ENCODE peak calls at places on chromosomes 1 and 21, in seven cellular contexts. A, Q, D, E, M, K and N are unnamed samples.

GRCh38 chr21:29716753-29717152 is 223.0 kb downstream of the GRIK1 start:
- DNase-seq in A (no peak), Q (no peak), D (no peak), E (no peak), M (no peak), K (no peak), N (no peak)

GRCh38 chr1:58460469-58460868 is 86.1 kb downstream of the OMA1 start:
- DNase-seq in A (no peak), Q (no peak), D (no peak), E (peak), M (no peak), K (peak), N (no peak)

GRCh38 chr1:198179556-198179981 is 22.8 kb downstream of the NEK7 start:
- DNase-seq in A (peak), Q (no peak), D (no peak), E (no peak), M (no peak), K (no peak), N (no peak)

GRCh38 chr1:47449702-47450552 is 12.1 kb downstream of the FOXD2 start:
- DNase-seq in A (no peak), Q (no peak), D (peak), E (peak), M (peak), K (peak), N (no peak)

GRCh38 chr1:173383341-173383740 is 93.8 kb upstream of the PRDX6 start:
- DNase-seq in A (no peak), Q (no peak), D (no peak), E (no peak), M (no peak), K (no peak), N (no peak)

GRCh38 chr1:78650114-78650513 is 483 bp downstream of the IFI44 start:
- DNase-seq in A (no peak), Q (no peak), D (no peak), E (no peak), M (no peak), K (no peak), N (no peak)

GRCh38 chr1:23441446-23442148 is 17.0 kb upstream of the TCEA3 start:
- DNase-seq in A (no peak), Q (no peak), D (no peak), E (no peak), M (no peak), K (no peak), N (no peak)

GRCh38 chr1:22635436-22635835 is 992 bp upstream of the C1QA start:
- DNase-seq in A (no peak), Q (no peak), D (no peak), E (no peak), M (no peak), K (no peak), N (no peak)

GRCh38 chr1:53547321-53547720 is 88.1 kb downstream of the DMRTB1 start:
- DNase-seq in A (no peak), Q (peak), D (no peak), E (no peak), M (no peak), K (no peak), N (no peak)

GRCh38 chr1:41314781-41315481 is 46.3 kb upstream of the FOXO6 start:
- DNase-seq in A (no peak), Q (no peak), D (no peak), E (no peak), M (no peak), K (peak), N (no peak)

GRCh38 chr1:101112051-101112770 is 86.6 kb upstream of the DPH5 start:
- DNase-seq in A (peak), Q (peak), D (no peak), E (no peak), M (no peak), K (no peak), N (peak)

GRCh38 chr1:95249929-95250328 is 15.9 kb downstream of the RWDD3 start:
- DNase-seq in A (no peak), Q (no peak), D (no peak), E (no peak), M (no peak), K (no peak), N (no peak)

GRCh38 chr21:23394458-23394857 is 2212.8 kb downstream of the MRPL39 start:
- DNase-seq in A (no peak), Q (no peak), D (no peak), E (no peak), M (no peak), K (no peak), N (no peak)

GRCh38 chr1:170864238-170864637 is 71.1 kb upstream of the MROH9 start:
- DNase-seq in A (no peak), Q (no peak), D (no peak), E (no peak), M (no peak), K (no peak), N (no peak)

GRCh38 chr1:22880174-22880601 is 92.5 kb downstream of the LACTBL1 start:
- DNase-seq in A (no peak), Q (no peak), D (no peak), E (no peak), M (no peak), K (peak), N (no peak)

GRCh38 chr1:184376359-184376758 is 10.5 kb upstream of the C1orf21 start:
- DNase-seq in A (no peak), Q (no peak), D (no peak), E (no peak), M (no peak), K (no peak), N (no peak)

GRCh38 chr21:26130249-26130896 is 40.2 kb downstream of the APP start:
- DNase-seq in A (no peak), Q (no peak), D (no peak), E (peak), M (no peak), K (peak), N (no peak)

GRCh38 chr21:37176716-37177115 is 90.4 kb downstream of the VPS26C start:
- DNase-seq in A (no peak), Q (no peak), D (no peak), E (no peak), M (no peak), K (peak), N (no peak)

GRCh38 chr21:46559291-46559983 is 45.4 kb downstream of the S100B start:
- DNase-seq in A (no peak), Q (peak), D (no peak), E (no peak), M (no peak), K (no peak), N (peak)

GRCh38 chr1:53771648-53772047 is 32.7 kb upstream of the GLIS1 start:
- DNase-seq in A (no peak), Q (no peak), D (no peak), E (peak), M (no peak), K (peak), N (no peak)

GRCh38 chr1:89953072-89953626 is 41.8 kb upstream of the ZNF326 start:
- DNase-seq in A (peak), Q (no peak), D (no peak), E (peak), M (peak), K (peak), N (no peak)

GRCh38 chr1:181104790-181105133 is 16.3 kb downstream of the IER5 start:
- DNase-seq in A (no peak), Q (peak), D (peak), E (no peak), M (no peak), K (no peak), N (no peak)

GRCh38 chr1:53546409-53547155 is 87.4 kb downstream of the DMRTB1 start:
- DNase-seq in A (no peak), Q (peak), D (no peak), E (no peak), M (no peak), K (no peak), N (no peak)

GRCh38 chr1:59057211-59057694 is 239.6 kb upstream of the FGGY start:
- DNase-seq in A (no peak), Q (peak), D (no peak), E (peak), M (peak), K (peak), N (no peak)

GRCh38 chr1:21278208-21278861 is 11.9 kb downstream of the ECE1 start:
- DNase-seq in A (no peak), Q (peak), D (no peak), E (no peak), M (no peak), K (no peak), N (no peak)

GRCh38 chr1:24149854-24150227 is 6.9 kb upstream of the IL22RA1 start:
- DNase-seq in A (no peak), Q (no peak), D (no peak), E (peak), M (peak), K (peak), N (no peak)

GRCh38 chr1:164479242-164479641 is 79.7 kb upstream of the PBX1 start:
- DNase-seq in A (no peak), Q (no peak), D (no peak), E (no peak), M (no peak), K (no peak), N (no peak)

GRCh38 chr1:150210086-150210485 is 25.8 kb downstream of the ANP32E start:
- DNase-seq in A (no peak), Q (no peak), D (no peak), E (no peak), M (no peak), K (no peak), N (no peak)

GRCh38 chr1:202688401-202688800 is 21.9 kb downstream of the SYT2 start:
- DNase-seq in A (no peak), Q (no peak), D (no peak), E (peak), M (no peak), K (peak), N (no peak)

GRCh38 chr1:72846476-72846875 is 564.1 kb upstream of the NEGR1 start:
- DNase-seq in A (no peak), Q (no peak), D (no peak), E (no peak), M (no peak), K (no peak), N (no peak)

GRCh38 chr1:184698969-184699368 is 55.7 kb downstream of the EDEM3 start:
- DNase-seq in A (no peak), Q (no peak), D (no peak), E (no peak), M (no peak), K (no peak), N (no peak)

GRCh38 chr1:1438531-1439381 is 3.3 kb downstream of the VWA1 start:
- DNase-seq in A (no peak), Q (no peak), D (no peak), E (no peak), M (no peak), K (no peak), N (peak)

GRCh38 chr1:89757532-89757931 is 63.3 kb upstream of the LRRC8D start:
- DNase-seq in A (no peak), Q (no peak), D (no peak), E (no peak), M (peak), K (no peak), N (peak)

GRCh38 chr1:204528241-204528640 is 12.0 kb downstream of the MDM4 start:
- DNase-seq in A (no peak), Q (no peak), D (no peak), E (no peak), M (no peak), K (no peak), N (no peak)

GRCh38 chr21:42032968-42033367 is 22.8 kb upstream of the ZBTB21 start:
- DNase-seq in A (peak), Q (no peak), D (no peak), E (no peak), M (no peak), K (no peak), N (no peak)

DNA sequence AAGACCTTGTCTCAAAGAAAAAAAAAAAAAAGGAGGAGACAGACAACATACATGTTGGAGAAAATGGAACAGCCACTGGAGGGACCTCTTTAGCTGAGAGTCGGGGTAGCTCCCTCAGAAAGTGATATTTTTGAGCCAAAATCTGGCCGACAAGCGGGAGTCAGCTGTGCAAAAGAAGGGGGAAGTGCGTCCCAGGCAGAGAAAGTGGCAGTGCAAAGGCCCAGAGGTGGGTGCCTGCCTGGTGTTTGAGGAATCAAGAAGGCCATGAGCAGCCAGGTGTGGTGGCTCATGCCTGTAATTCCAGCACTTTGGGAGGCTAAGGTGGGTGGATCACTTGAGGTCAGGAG is 6.1 kb upstream of the CROCC start:
- DNase-seq in A (no peak), Q (peak), D (no peak), E (no peak), M (no peak), K (no peak), N (no peak)
- TF ChIP-seq CTCF in A (no peak), Q (no peak), D (no peak), E (no peak), M (no peak), K (peak), N (no peak)

DNA sequence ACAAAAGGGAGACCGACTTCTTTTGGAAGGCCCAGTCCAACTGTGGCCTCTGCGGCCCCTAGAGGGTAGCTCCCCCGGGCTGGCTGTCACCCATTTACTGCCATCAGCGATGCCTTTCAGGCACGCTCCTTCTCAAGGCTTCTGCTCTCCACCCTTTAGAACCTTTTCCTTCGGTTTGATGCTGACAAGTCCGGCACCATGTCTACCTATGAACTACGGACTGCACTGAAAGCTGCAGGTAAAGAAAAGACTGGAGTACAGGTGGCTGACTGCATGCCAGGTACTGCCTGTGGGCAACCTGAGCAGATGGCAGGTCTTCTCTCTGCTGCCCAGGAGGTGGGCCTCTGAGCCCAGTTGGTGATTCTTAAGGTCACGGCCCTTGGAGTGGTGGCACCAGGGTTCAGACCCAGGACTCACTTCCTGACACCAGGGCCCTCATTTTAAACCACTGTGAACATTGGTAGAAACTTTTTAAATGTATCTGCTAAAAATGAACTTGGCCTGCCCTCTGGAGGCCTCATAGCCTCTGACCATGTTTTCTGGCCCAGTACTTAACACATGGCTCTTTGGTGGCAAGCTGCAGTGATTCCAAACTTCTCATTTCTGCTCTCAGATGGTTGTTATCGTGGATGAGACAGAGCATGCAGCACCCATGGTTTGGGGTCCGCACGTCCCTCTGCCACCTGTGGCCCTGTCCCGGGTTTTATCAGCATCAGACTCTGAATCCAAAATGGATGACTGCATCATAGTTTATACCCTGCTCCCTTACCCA is 45.7 kb downstream of the CAPN9 start:
- DNase-seq in A (no peak), Q (no peak), D (no peak), E (peak), M (no peak), K (no peak), N (peak)
- TF ChIP-seq CTCF in A (no peak), Q (no peak), D (peak), E (peak), M (no peak), K (peak), N (peak)

GRCh38 chr1:31775170-31775569 is 11.0 kb upstream of the ADGRB2 start:
- DNase-seq in A (no peak), Q (no peak), D (no peak), E (no peak), M (no peak), K (no peak), N (no peak)
- TF ChIP-seq CTCF in A (no peak), Q (no peak), D (no peak), E (no peak), M (no peak), K (no peak), N (no peak)

GRCh38 chr1:244583358-244583757 is 69.6 kb upstream of the DESI2 start:
- DNase-seq in A (no peak), Q (no peak), D (no peak), E (no peak), M (no peak), K (no peak), N (no peak)
- TF ChIP-seq CTCF in A (no peak), Q (no peak), D (no peak), E (no peak), M (no peak), K (no peak), N (no peak)

GRCh38 chr1:199290186-199290585 is 651.3 kb downstream of the PTPRC start:
- DNase-seq in A (no peak), Q (no peak), D (no peak), E (peak), M (no peak), K (peak), N (no peak)

GRCh38 chr1:199282910-199283309 is 644.1 kb downstream of the PTPRC start:
- DNase-seq in A (no peak), Q (no peak), D (no peak), E (no peak), M (no peak), K (no peak), N (no peak)

GRCh38 chr1:199291022-199291740 is 652.3 kb downstream of the PTPRC start:
- DNase-seq in A (no peak), Q (no peak), D (no peak), E (no peak), M (no peak), K (no peak), N (no peak)

GRCh38 chr1:199283814-199284213 is 645.0 kb downstream of the PTPRC start:
- DNase-seq in A (peak), Q (no peak), D (no peak), E (no peak), M (no peak), K (no peak), N (no peak)

GRCh38 chr1:199287632-199288031 is 648.8 kb downstream of the PTPRC start:
- DNase-seq in A (no peak), Q (no peak), D (no peak), E (no peak), M (no peak), K (no peak), N (no peak)
- TF ChIP-seq CTCF in A (no peak), Q (no peak), D (no peak), E (no peak), M (no peak), K (no peak), N (no peak)

GRCh38 chr1:229344937-229345684 is 2.3 kb upstream of the CCSAP start:
- DNase-seq in A (no peak), Q (no peak), D (no peak), E (no peak), M (no peak), K (no peak), N (no peak)

GRCh38 chr1:229341811-229342304 is 989 bp downstream of the CCSAP start:
- DNase-seq in A (no peak), Q (peak), D (no peak), E (peak), M (no peak), K (no peak), N (no peak)

GRCh38 chr1:229344139-229344538 is 1.3 kb upstream of the CCSAP start:
- DNase-seq in A (no peak), Q (no peak), D (no peak), E (no peak), M (no peak), K (no peak), N (no peak)

GRCh38 chr1:229342305-229342901 is 444 bp downstream of the CCSAP start:
- DNase-seq in A (peak), Q (peak), D (peak), E (peak), M (peak), K (peak), N (peak)

GRCh38 chr1:229342902-229343587 is at the start of gene CCSAP:
- DNase-seq in A (peak), Q (peak), D (no peak), E (peak), M (peak), K (peak), N (peak)
- TF ChIP-seq CTCF in A (no peak), Q (no peak), D (no peak), E (no peak), M (no peak), K (no peak), N (peak)

GRCh38 chr1:17207966-17208418 is 3.1 kb downstream of the PADI1 start:
- DNase-seq in A (no peak), Q (no peak), D (no peak), E (peak), M (no peak), K (peak), N (peak)
- TF ChIP-seq CTCF in A (no peak), Q (no peak), D (no peak), E (no peak), M (no peak), K (no peak), N (no peak)

GRCh38 chr1:243422362-243422761 is 166.5 kb downstream of the SDCCAG8 start:
- DNase-seq in A (no peak), Q (no peak), D (no peak), E (no peak), M (no peak), K (no peak), N (no peak)

GRCh38 chr1:243420369-243420768 is 164.5 kb downstream of the SDCCAG8 start:
- DNase-seq in A (no peak), Q (no peak), D (no peak), E (no peak), M (no peak), K (no peak), N (no peak)

GRCh38 chr1:243416510-243416909 is 160.7 kb downstream of the SDCCAG8 start:
- DNase-seq in A (peak), Q (no peak), D (no peak), E (no peak), M (no peak), K (no peak), N (no peak)

GRCh38 chr1:243420968-243421675 is 165.3 kb downstream of the SDCCAG8 start:
- DNase-seq in A (no peak), Q (no peak), D (no peak), E (no peak), M (no peak), K (no peak), N (no peak)

GRCh38 chr1:243421784-243422183 is 165.9 kb downstream of the SDCCAG8 start:
- DNase-seq in A (peak), Q (no peak), D (no peak), E (peak), M (peak), K (peak), N (no peak)
- TF ChIP-seq CTCF in A (no peak), Q (no peak), D (no peak), E (no peak), M (no peak), K (no peak), N (no peak)